ENCODE peak calls at places on chromosome 17, in ten cellular contexts. H is body of pancreas, Q is fibroblast of pulmonary artery, X is stomach, W is progenitor cell of endocrine pancreas, O is pancreas, C is fibroblast of mammary gland, R is cardiac fibroblast, T is lower leg skin, I is AG09309. U is an unnamed sample.

GRCh38 chr17:61177351-61177750 is 222.3 kb upstream of the TBX2 start:
- DNase-seq in Q (no peak), W (no peak), I (no peak), R (no peak), T (no peak), O (no peak), H (no peak), X (no peak), C (no peak), U (no peak)

GRCh38 chr17:46942441-46943217 is 19.7 kb downstream of the GOSR2 start:
- DNase-seq in T (no peak), R (peak; percentile 83), W (peak; percentile 55), H (peak; percentile 65), C (peak; percentile 74), O (peak; percentile 67), X (peak; percentile 74), Q (peak; percentile 87), I (no peak), U (peak; percentile 81)

GRCh38 chr17:74202879-74203432 is 522 bp upstream of the RPL38 start:
- DNase-seq in Q (no peak), X (no peak), C (no peak), I (no peak), R (no peak), H (no peak), T (no peak), W (no peak), O (no peak), U (no peak)

GRCh38 chr17:50114849-50115357 is 15.1 kb downstream of the SAMD14 start:
- DNase-seq in H (peak; percentile 61), O (no peak), T (no peak), W (no peak), I (no peak), X (peak; percentile 45), Q (peak; percentile 79), R (peak; percentile 82), C (peak; percentile 74), U (peak; percentile 37)

GRCh38 chr17:60656499-60656898 is 21.2 kb upstream of the BCAS3 start:
- DNase-seq in X (no peak), W (no peak), O (no peak), T (no peak), I (no peak), R (no peak), H (no peak), Q (no peak), C (no peak), U (no peak)

GRCh38 chr17:65243838-65244237 is 106.7 kb downstream of the RGS9 start:
- DNase-seq in Q (peak; percentile 52), C (peak; percentile 62), H (peak; percentile 5), R (peak; percentile 56), W (no peak), I (peak; percentile 3), O (no peak), X (no peak), T (peak; percentile 25), U (no peak)

GRCh38 chr17:9897569-9897968 is 7.5 kb downstream of the RCVRN start:
- DNase-seq in T (no peak), I (no peak), W (no peak), R (no peak), O (no peak), X (no peak), C (no peak), Q (no peak), H (no peak), U (no peak)

GRCh38 chr17:62017496-62017895 is 47.6 kb downstream of the MED13 start:
- DNase-seq in X (no peak), R (peak; percentile 87), Q (peak; percentile 59), W (no peak), O (no peak), T (no peak), H (no peak), I (no peak), C (peak; percentile 56), U (no peak)

GRCh38 chr17:31111183-31111582 is 16.4 kb downstream of the NF1 start:
- DNase-seq in R (no peak), T (no peak), Q (no peak), W (no peak), H (no peak), C (no peak), I (no peak), X (no peak), O (no peak), U (no peak)

GRCh38 chr17:66633322-66633965 is 201.5 kb upstream of the CACNG5 start:
- DNase-seq in I (peak; percentile 14), O (no peak), R (peak; percentile 58), W (no peak), T (no peak), H (no peak), C (peak; percentile 54), Q (peak; percentile 27), X (no peak), U (no peak)

GRCh38 chr17:37039269-37039668 is 90.5 kb downstream of the AATF start:
- DNase-seq in H (no peak), W (no peak), I (no peak), T (no peak), Q (no peak), X (no peak), C (no peak), R (no peak), O (no peak), U (no peak)

GRCh38 chr17:65013613-65014391 is 42.7 kb downstream of the GNA13 start:
- DNase-seq in Q (peak; percentile 84), O (no peak), R (peak; percentile 84), H (peak; percentile 38), C (peak; percentile 89), I (peak; percentile 74), W (no peak), X (no peak), T (no peak), U (no peak)

GRCh38 chr17:29565643-29566472 is 979 bp downstream of the ABHD15 start:
- DNase-seq in H (peak; percentile 61), O (peak; percentile 57), Q (no peak), I (no peak), X (peak; percentile 59), T (peak; percentile 16), R (no peak), C (no peak), W (no peak), U (peak; percentile 47)
- TF ChIP-seq CTCF in H (no peak), O (no peak), Q (no peak), I (peak; percentile 1), X (no peak), T (no peak), R (no peak), C (peak; percentile 0), W (peak; percentile 28), U (peak; percentile 12)

DNA sequence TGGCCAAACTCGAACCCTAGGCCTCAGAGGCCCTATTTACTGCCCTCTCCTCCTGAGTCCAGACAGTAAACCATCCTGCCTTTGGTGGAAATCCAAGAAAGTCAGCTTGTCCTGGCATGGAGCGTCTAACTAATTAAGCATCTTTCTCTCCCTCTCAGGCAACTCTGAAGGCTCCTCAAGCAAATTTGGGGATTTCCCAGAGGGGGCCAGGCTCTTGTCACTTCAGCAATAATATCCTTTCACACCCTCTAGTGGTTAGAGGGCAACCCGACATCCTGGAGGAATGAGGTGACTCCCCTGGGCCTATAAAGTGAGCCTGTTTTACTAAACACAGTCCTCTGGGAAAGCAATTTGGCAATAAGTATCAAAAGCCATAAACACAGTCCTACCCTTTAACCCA is 60.4 kb downstream of the NOG start:
- DNase-seq in Q (peak; percentile 11), X (no peak), C (peak; percentile 33), O (no peak), I (no peak), T (no peak), H (peak; percentile 8), W (no peak), R (peak; percentile 32), U (peak; percentile 46)
- TF ChIP-seq CTCF in Q (peak; percentile 25), X (no peak), C (peak; percentile 41), O (no peak), I (peak; percentile 42), T (no peak), H (no peak), W (peak; percentile 68), R (peak; percentile 23), U (peak; percentile 71)

DNA sequence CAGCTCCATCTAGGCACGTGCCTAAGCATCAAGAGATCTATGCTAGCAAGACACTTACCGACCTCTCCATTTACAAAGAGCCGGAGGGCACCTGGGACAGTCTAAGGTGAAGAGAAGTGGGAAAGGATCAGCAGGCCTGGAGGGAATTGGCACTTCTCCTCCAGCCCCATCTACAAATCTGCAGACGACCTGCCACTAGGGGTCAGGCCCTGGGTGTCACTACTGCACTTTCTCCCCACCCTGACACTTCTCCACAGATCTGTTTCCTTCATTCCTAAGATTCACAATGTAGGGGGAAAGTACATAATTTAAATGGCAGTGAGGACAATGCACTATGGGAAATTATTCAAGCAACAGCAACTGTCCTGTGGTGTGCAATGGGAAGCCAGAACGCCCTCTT is 8.1 kb downstream of the MKS1 start:
- DNase-seq in X (no peak), Q (no peak), T (no peak), H (no peak), R (no peak), I (no peak), C (no peak), W (no peak), O (no peak), U (no peak)
- TF ChIP-seq CTCF in X (no peak), Q (peak; percentile 1), T (no peak), H (no peak), R (peak; percentile 4), I (no peak), C (no peak), W (no peak), O (no peak), U (no peak)

GRCh38 chr17:33201255-33201654 is 91.8 kb downstream of the ASIC2 start:
- DNase-seq in T (no peak), O (no peak), W (no peak), X (no peak), H (no peak), R (no peak), C (no peak), I (no peak), Q (no peak), U (no peak)

GRCh38 chr17:33202796-33203195 is 90.3 kb downstream of the ASIC2 start:
- DNase-seq in O (no peak), W (no peak), C (no peak), Q (no peak), H (no peak), X (no peak), T (no peak), R (no peak), I (no peak), U (no peak)

GRCh38 chr17:33200116-33200515 is 93.0 kb downstream of the ASIC2 start:
- DNase-seq in I (no peak), C (peak; percentile 50), R (peak; percentile 2), H (no peak), X (no peak), Q (no peak), T (peak; percentile 43), O (no peak), W (no peak), U (no peak)

GRCh38 chr17:33202011-33202410 is 91.1 kb downstream of the ASIC2 start:
- DNase-seq in W (no peak), R (no peak), O (no peak), X (no peak), C (no peak), Q (no peak), H (no peak), T (no peak), I (no peak), U (no peak)

DNA sequence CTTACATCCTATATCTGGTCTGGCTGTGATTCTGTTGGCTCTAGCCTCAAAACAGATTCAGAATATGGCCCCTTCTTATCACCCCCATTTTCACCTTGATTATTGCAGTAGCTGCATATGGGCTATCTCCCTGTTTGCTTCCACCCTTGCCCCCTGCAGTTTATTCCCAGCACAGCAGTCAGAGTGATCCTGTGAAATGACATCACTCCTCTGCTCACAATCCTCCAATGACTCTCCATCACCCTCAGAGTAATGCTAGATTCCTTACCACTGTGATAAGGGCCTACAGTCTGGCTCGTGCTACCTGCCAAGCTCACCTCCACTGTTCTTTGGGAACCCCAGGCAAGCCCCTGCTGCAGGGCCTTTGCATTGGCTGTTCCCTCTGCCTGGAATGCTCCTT is 92.5 kb downstream of the ASIC2 start:
- DNase-seq in T (no peak), X (no peak), H (no peak), W (no peak), I (no peak), O (no peak), R (peak; percentile 11), Q (no peak), C (peak; percentile 23), U (no peak)
- TF ChIP-seq CTCF in T (no peak), X (no peak), H (no peak), W (peak; percentile 21), I (no peak), O (no peak), R (no peak), Q (no peak), C (peak; percentile 38), U (no peak)